ENCODE peak calls at places on chromosomes 13 and 19, in nine cellular contexts. H is SK-N-SH; C is GM12865; V is ovary; L is hippocampal formation; G is memory B cell; W is GF-D8; T is psoas muscle; Q is stimulated activated CD8-positive, alpha-beta memory T cell treated with anti-CD3 and anti-CD28 coated beads, Interleukin-4, amount 100 ng/mL, for 24 hours. I is an unnamed sample.

GRCh38 chr19:50300814-50301606 is 28.2 kb downstream of the KCNC3 start:
- DNase-seq in H (no peak), C (no peak), V (no peak), L (no peak), G (no peak), W (no peak), T (no peak), Q (no peak), I (peak)

GRCh38 chr19:55116232-55117062 is 990 bp downstream of the PPP1R12C start:
- DNase-seq in H (peak), C (peak), V (peak), L (peak), G (no peak), W (peak), T (peak), Q (peak), I (no peak)

GRCh38 chr19:890831-891230 is 2.2 kb downstream of the MED16 start:
- DNase-seq in H (no peak), C (no peak), V (no peak), L (no peak), G (no peak), W (no peak), T (no peak), Q (no peak), I (no peak)

GRCh38 chr13:51666316-51666715 is 82.1 kb downstream of the WDFY2 start:
- DNase-seq in H (no peak), C (no peak), V (no peak), L (no peak), G (no peak), W (no peak), T (no peak), Q (no peak), I (no peak)

GRCh38 chr13:112443191-112444000 is 67.2 kb downstream of the SPACA7 start:
- DNase-seq in H (peak), C (no peak), V (no peak), L (no peak), G (no peak), W (no peak), T (peak), Q (no peak), I (no peak)

GRCh38 chr19:46495789-46496099 is at the start of gene PNMA8B:
- DNase-seq in H (peak), C (peak), V (peak), L (peak), G (no peak), W (no peak), T (peak), Q (no peak), I (no peak)

GRCh38 chr19:28010656-28011055 is 1202.3 kb downstream of the UQCRFS1 start:
- DNase-seq in H (no peak), C (no peak), V (no peak), L (no peak), G (no peak), W (no peak), T (no peak), Q (no peak), I (no peak)

GRCh38 chr13:51802601-51803000 is 1.4 kb downstream of the DHRS12 start:
- DNase-seq in H (no peak), C (no peak), V (no peak), L (no peak), G (no peak), W (no peak), T (no peak), Q (no peak), I (no peak)

GRCh38 chr19:2811221-2811722 is 8.4 kb upstream of the ZNF554 start:
- DNase-seq in H (peak), C (no peak), V (no peak), L (no peak), G (no peak), W (no peak), T (no peak), Q (no peak), I (no peak)

GRCh38 chr19:4139614-4140236 is 13.7 kb upstream of the CREB3L3 start:
- DNase-seq in H (peak), C (peak), V (peak), L (peak), G (peak), W (no peak), T (peak), Q (peak), I (peak)

GRCh38 chr19:29623726-29624488 is 17.8 kb downstream of the POP4 start:
- DNase-seq in H (no peak), C (peak), V (no peak), L (no peak), G (no peak), W (no peak), T (no peak), Q (peak), I (peak)

GRCh38 chr19:32498641-32499200 is 82.3 kb upstream of the PDCD5 start:
- DNase-seq in H (no peak), C (no peak), V (no peak), L (no peak), G (no peak), W (no peak), T (no peak), Q (no peak), I (peak)

GRCh38 chr19:1974381-1975066 is 33.6 kb downstream of the CSNK1G2 start:
- DNase-seq in H (no peak), C (no peak), V (no peak), L (no peak), G (no peak), W (no peak), T (no peak), Q (no peak), I (no peak)

GRCh38 chr13:93248627-93249047 is 22.0 kb downstream of the GPC6 start:
- DNase-seq in H (peak), C (no peak), V (no peak), L (no peak), G (no peak), W (no peak), T (no peak), Q (no peak), I (no peak)